ENCODE peak calls at places on chromosomes 3 and 15, in six cellular contexts. Y is A549, W is nucleus accumbens, K is frontal cortex, S is choroid plexus epithelial cell, X is HFFc6. M is an unnamed sample.

GRCh38 chr15:98657721-98658120 is 9.4 kb downstream of the IGF1R start:
- DNase-seq in Y (no peak), W (no peak), S (no peak), X (peak; percentile 53), K (no peak), M (no peak)

GRCh38 chr3:138118863-138119766 is 3.7 kb upstream of the DZIP1L start:
- DNase-seq in S (peak; percentile 81), X (peak; percentile 61), Y (peak; percentile 63), K (peak; percentile 48), W (peak; percentile 49), M (peak; percentile 94)

GRCh38 chr3:59698091-59698490 is 648.3 kb upstream of the CFAP20DC start:
- DNase-seq in S (no peak), X (no peak), K (no peak), W (no peak), Y (no peak), M (no peak)

GRCh38 chr3:154334973-154335420 is 10.7 kb upstream of the DHX36 start:
- DNase-seq in Y (peak; percentile 53), X (peak; percentile 38), K (no peak), W (no peak), S (peak; percentile 66), M (peak; percentile 30)

GRCh38 chr3:158711886-158712285 is 20.4 kb downstream of the RARRES1 start:
- DNase-seq in K (no peak), S (peak; percentile 79), X (peak; percentile 60), Y (peak; percentile 50), W (no peak), M (no peak)

GRCh38 chr3:66486646-66487045 is 14.2 kb downstream of the LRIG1 start:
- DNase-seq in Y (no peak), X (peak; percentile 58), S (peak; percentile 68), W (no peak), K (no peak), M (no peak)

GRCh38 chr3:49158108-49158709 is 7.9 kb downstream of the CCDC71 start:
- DNase-seq in Y (peak; percentile 41), K (no peak), X (no peak), S (no peak), W (no peak), M (peak; percentile 60)

GRCh38 chr15:70512772-70513362 is 250.5 kb downstream of the UACA start:
- DNase-seq in Y (peak; percentile 90), X (peak; percentile 45), W (no peak), K (no peak), S (peak; percentile 83), M (peak; percentile 75)

GRCh38 chr3:25273582-25274171 is 154.4 kb upstream of the RARB start:
- DNase-seq in W (no peak), X (no peak), Y (no peak), S (no peak), K (no peak), M (no peak)

GRCh38 chr3:140394488-140395133 is 283.3 kb upstream of the TRIM42 start:
- DNase-seq in S (no peak), Y (no peak), X (no peak), K (no peak), W (no peak), M (no peak)

GRCh38 chr3:32593903-32594525 is 23.4 kb upstream of the DYNC1LI1 start:
- DNase-seq in S (peak; percentile 56), W (peak; percentile 10), Y (no peak), K (no peak), X (peak; percentile 26), M (no peak)

GRCh38 chr3:178436773-178437172 is 99.5 kb upstream of the KCNMB2 start:
- DNase-seq in Y (peak; percentile 22), W (no peak), X (peak; percentile 37), K (peak; percentile 7), S (peak; percentile 72), M (no peak)

GRCh38 chr3:15768421-15769255 is 29.1 kb downstream of the ANKRD28 start:
- DNase-seq in K (no peak), S (peak; percentile 97), X (peak; percentile 95), Y (peak; percentile 90), W (no peak), M (peak; percentile 41)

GRCh38 chr3:27307566-27307965 is 61.6 kb downstream of the NEK10 start:
- DNase-seq in X (no peak), Y (no peak), K (no peak), S (no peak), W (no peak), M (no peak)

GRCh38 chr3:107024481-107025153 is 352.6 kb upstream of the CCDC54 start:
- DNase-seq in X (peak; percentile 13), S (peak; percentile 28), Y (no peak), W (no peak), K (no peak), M (no peak)

GRCh38 chr3:62287528-62287927 is 85.8 kb downstream of the FEZF2 start:
- DNase-seq in S (no peak), W (no peak), X (no peak), Y (no peak), K (no peak), M (no peak)

GRCh38 chr3:185582871-185583270 is 3.2 kb upstream of the SENP2 start:
- DNase-seq in X (no peak), Y (no peak), K (no peak), W (no peak), S (no peak), M (no peak)

GRCh38 chr3:197750863-197751737 is 1.4 kb downstream of the FYTTD1 start:
- DNase-seq in W (no peak), K (no peak), S (peak; percentile 59), X (peak; percentile 37), Y (peak; percentile 31), M (peak; percentile 27)

GRCh38 chr3:142019794-142020320 is 129.5 kb downstream of the TFDP2 start:
- DNase-seq in K (no peak), W (no peak), X (peak; percentile 3), Y (no peak), S (peak; percentile 33), M (no peak)

GRCh38 chr15:95446854-95447253 is 883.6 kb upstream of the NR2F2 start:
- DNase-seq in S (no peak), K (no peak), X (no peak), W (no peak), Y (no peak), M (no peak)

GRCh38 chr3:31671976-31672375 is 139.3 kb downstream of the STT3B start:
- DNase-seq in X (no peak), Y (no peak), K (no peak), W (no peak), S (peak; percentile 57), M (no peak)

GRCh38 chr3:27349832-27350231 is 19.4 kb downstream of the NEK10 start:
- DNase-seq in X (no peak), Y (no peak), W (no peak), K (no peak), S (no peak), M (no peak)

GRCh38 chr15:86690566-86690965 is 610.9 kb downstream of the AGBL1 start:
- DNase-seq in Y (no peak), K (no peak), X (no peak), S (peak; percentile 0), W (no peak), M (no peak)

GRCh38 chr3:133097214-133097613 is 59.0 kb downstream of the TMEM108 start:
- DNase-seq in Y (no peak), K (no peak), W (no peak), S (no peak), X (no peak), M (no peak)

GRCh38 chr3:157913751-157914150 is 192.5 kb downstream of the SHOX2 start:
- DNase-seq in Y (no peak), K (no peak), S (peak; percentile 47), W (no peak), X (no peak), M (no peak)

GRCh38 chr3:129984124-129984523 is 9.6 kb downstream of the TRH start:
- DNase-seq in K (no peak), W (no peak), X (peak; percentile 10), S (peak; percentile 16), Y (no peak), M (no peak)

M was measured in Calu3.